ENCODE peak calls at places on chromosome 18, in seven cellular contexts. N is endodermal cell, O is cardiac fibroblast, F is GM12878, V is heart left ventricle, D is gastrocnemius medialis, X is body of pancreas. E is an unnamed sample.

GRCh38 chr18:43970656-43971055 is 693.4 kb upstream of the SYT4 start:
- DNase-seq in N (no peak), O (no peak), F (no peak), V (no peak), D (no peak), X (no peak), E (no peak)

GRCh38 chr18:10687161-10687925 is 161.5 kb downstream of the NAPG start:
- DNase-seq in N (no peak), O (no peak), F (no peak), V (no peak), D (no peak), X (no peak), E (no peak)

GRCh38 chr18:80065705-80066104 is 31.5 kb downstream of the RBFA start:
- DNase-seq in N (no peak), O (no peak), F (no peak), V (no peak), D (no peak), X (no peak), E (no peak)

GRCh38 chr18:9697121-9697520 is 11.0 kb upstream of the RAB31 start:
- DNase-seq in N (no peak), O (peak; percentile 45), F (no peak), V (no peak), D (no peak), X (no peak), E (no peak)

GRCh38 chr18:79581406-79581805 is 98.2 kb upstream of the CTDP1 start:
- DNase-seq in N (peak; percentile 42), O (no peak), F (no peak), V (peak; percentile 47), D (no peak), X (no peak), E (peak; percentile 29)

GRCh38 chr18:54774971-54775665 is 53.2 kb upstream of the RAB27B start:
- DNase-seq in N (no peak), O (peak; percentile 31), F (no peak), V (no peak), D (no peak), X (peak; percentile 39), E (no peak)

GRCh38 chr18:24190590-24190989 is 51.7 kb downstream of the CABYR start:
- DNase-seq in N (no peak), O (no peak), F (no peak), V (no peak), D (no peak), X (no peak), E (no peak)

GRCh38 chr18:9914584-9915290 is 921 bp downstream of the VAPA start:
- DNase-seq in N (peak; percentile 78), O (peak; percentile 77), F (no peak), V (peak; percentile 86), D (peak; percentile 85), X (peak; percentile 89), E (peak; percentile 79)

GRCh38 chr18:77151791-77152517 is 19.4 kb upstream of the MBP start:
- DNase-seq in N (no peak), O (no peak), F (no peak), V (no peak), D (no peak), X (no peak), E (no peak)

GRCh38 chr18:51029378-51029693 is 677 bp upstream of the SMAD4 start:
- DNase-seq in N (no peak), O (no peak), F (no peak), V (no peak), D (peak; percentile 77), X (no peak), E (no peak)

GRCh38 chr18:52602820-52603219 is 262.8 kb downstream of the DCC start:
- DNase-seq in N (no peak), O (no peak), F (no peak), V (no peak), D (no peak), X (no peak), E (no peak)
- H3K4me3 ChIP-seq in N (no peak overlapping the region), O (no peak overlapping the region), F (no peak overlapping the region), V (no peak overlapping the region), D (no peak overlapping the region), X (no peak overlapping the region), E (no peak overlapping the region)

GRCh38 chr18:22174341-22175148 is 5.2 kb downstream of the GATA6 start:
- DNase-seq in N (peak; percentile 59), O (peak; percentile 62), F (no peak), V (no peak), D (no peak), X (peak; percentile 38), E (no peak)

GRCh38 chr18:22177496-22177866 is 8.1 kb downstream of the GATA6 start:
- DNase-seq in N (peak; percentile 46), O (peak; percentile 35), F (no peak), V (no peak), D (no peak), X (no peak), E (no peak)

GRCh38 chr18:22175326-22175725 is 5.9 kb downstream of the GATA6 start:
- DNase-seq in N (no peak), O (peak; percentile 43), F (no peak), V (no peak), D (no peak), X (no peak), E (no peak)

GRCh38 chr18:22176282-22176621 is 6.9 kb downstream of the GATA6 start:
- DNase-seq in N (no peak), O (no peak), F (no peak), V (no peak), D (no peak), X (no peak), E (no peak)

GRCh38 chr18:22176622-22177495 is 7.5 kb downstream of the GATA6 start:
- DNase-seq in N (peak; percentile 77), O (peak; percentile 62), F (no peak), V (no peak), D (no peak), X (peak; percentile 35), E (no peak)
- H3K4me3 ChIP-seq in N (peak overlapping the region; percentile 99), O (peak overlapping the region; percentile 44), F (no peak overlapping the region), V (peak overlapping the region; percentile 66), D (no peak overlapping the region), X (peak overlapping the region; percentile 20), E (no peak overlapping the region)

GRCh38 chr18:74200780-74201179 is 52.5 kb downstream of the TIMM21 start:
- DNase-seq in N (no peak), O (no peak), F (no peak), V (no peak), D (no peak), X (no peak), E (no peak)

GRCh38 chr18:74197705-74198341 is 49.5 kb downstream of the TIMM21 start:
- DNase-seq in N (peak; percentile 48), O (no peak), F (no peak), V (no peak), D (no peak), X (peak; percentile 33), E (no peak)

GRCh38 chr18:74194691-74195090 is 46.4 kb downstream of the TIMM21 start:
- DNase-seq in N (no peak), O (no peak), F (no peak), V (no peak), D (no peak), X (no peak), E (no peak)

GRCh38 chr18:74198453-74198852 is 50.1 kb downstream of the TIMM21 start:
- DNase-seq in N (no peak), O (no peak), F (no peak), V (no peak), D (no peak), X (no peak), E (no peak)

DNA sequence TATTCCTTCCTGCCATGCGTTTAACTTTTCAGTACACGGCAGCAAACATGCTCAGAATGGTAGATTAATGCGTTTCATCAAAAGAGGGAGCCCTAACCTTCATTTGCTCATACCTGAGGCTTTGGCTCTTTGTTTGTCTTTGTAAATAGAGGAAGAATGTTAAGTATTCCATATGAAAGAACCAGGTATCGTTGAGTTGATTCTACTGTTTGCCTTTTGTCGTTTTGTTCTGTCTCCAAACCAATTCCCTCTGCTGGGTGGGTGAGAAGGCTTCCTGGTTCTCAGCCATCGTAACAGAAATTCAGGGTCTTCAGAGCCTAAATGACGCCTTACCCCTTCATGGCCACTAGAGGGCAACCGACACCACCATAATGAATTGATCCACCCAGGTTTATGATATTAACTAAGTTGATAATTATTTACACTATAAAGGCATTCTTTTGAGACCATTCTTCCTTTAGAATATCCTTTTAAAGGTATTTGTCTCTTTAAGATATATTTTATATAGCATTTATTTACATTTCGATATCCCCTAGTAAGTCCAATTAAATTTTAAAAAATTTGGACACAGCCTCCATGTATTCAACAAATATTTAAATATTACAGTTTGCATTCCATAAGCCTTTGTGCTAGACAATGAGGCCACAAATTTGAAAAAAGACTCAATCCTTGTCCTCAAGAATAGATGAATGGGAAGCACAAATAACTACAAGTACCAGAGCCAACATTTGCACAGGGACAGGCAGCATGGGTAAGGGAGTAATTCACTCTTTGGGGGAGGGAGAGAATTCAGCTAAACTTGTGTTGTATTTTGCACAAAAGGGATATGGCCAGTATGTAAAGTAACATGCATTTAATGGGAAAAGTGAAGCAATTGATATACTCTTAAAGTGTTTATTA is 48.1 kb downstream of the TIMM21 start:
- DNase-seq in N (peak; percentile 63), O (peak; percentile 83), F (peak; percentile 36), V (no peak), D (no peak), X (peak; percentile 51), E (no peak)
- H3K4me3 ChIP-seq in N (no peak overlapping the region), O (no peak overlapping the region), F (no peak overlapping the region), V (no peak overlapping the region), D (no peak overlapping the region), X (no peak overlapping the region), E (no peak overlapping the region)

GRCh38 chr18:70420151-70420898 is 131.5 kb downstream of the SOCS6 start:
- DNase-seq in N (no peak), O (peak; percentile 92), F (no peak), V (no peak), D (no peak), X (no peak), E (no peak)

GRCh38 chr18:70423988-70424387 is 135.1 kb downstream of the SOCS6 start:
- DNase-seq in N (no peak), O (peak; percentile 28), F (no peak), V (no peak), D (no peak), X (no peak), E (no peak)

GRCh38 chr18:70421471-70421870 is 132.6 kb downstream of the SOCS6 start:
- DNase-seq in N (no peak), O (no peak), F (no peak), V (no peak), D (no peak), X (no peak), E (no peak)

GRCh38 chr18:70423120-70423519 is 134.3 kb downstream of the SOCS6 start:
- DNase-seq in N (no peak), O (no peak), F (no peak), V (no peak), D (no peak), X (no peak), E (no peak)

DNA sequence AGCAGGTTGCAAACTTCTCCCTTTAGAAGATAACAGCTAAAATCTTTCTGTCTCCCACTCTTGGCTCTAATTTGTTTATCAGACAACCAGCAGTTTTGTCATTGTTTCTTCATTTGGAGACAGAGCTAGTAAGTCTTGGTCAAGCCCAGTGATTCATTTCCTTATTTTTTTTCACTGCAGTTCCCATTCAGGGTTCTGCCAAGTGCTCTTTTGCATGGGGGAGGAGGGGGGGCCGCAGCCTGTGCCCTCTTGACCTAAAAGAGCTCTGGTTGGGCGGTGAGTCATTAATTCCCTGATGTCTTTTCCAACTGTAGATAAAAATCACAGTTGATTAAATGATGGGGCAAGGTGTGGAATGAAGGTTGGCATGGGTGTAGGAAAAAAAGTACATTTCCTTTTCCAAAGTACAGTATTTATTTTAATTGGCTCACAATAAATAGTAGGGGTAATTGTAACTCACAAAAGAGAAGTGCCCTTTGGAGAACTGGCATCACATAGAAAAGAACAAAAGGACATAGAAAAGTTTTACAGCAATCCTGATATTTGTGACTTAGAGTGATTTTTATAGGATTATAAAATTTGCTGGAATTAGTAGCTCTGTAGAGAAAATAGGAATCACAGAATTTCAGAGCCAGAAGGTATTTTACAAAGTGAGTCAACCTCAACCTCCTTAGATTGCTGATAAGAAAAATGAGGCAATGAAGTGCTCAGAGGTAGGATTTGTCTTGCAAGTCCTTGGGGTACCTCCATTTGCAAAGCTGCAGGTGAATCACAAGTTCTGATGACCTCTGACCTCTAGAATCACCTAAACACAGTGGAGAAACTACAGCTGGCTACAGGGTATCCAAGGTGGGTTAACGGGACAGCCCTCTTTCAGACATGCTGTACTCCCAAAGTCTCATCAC is 133.5 kb downstream of the SOCS6 start:
- DNase-seq in N (no peak), O (peak; percentile 95), F (no peak), V (peak; percentile 82), D (peak; percentile 49), X (peak; percentile 62), E (peak; percentile 82)
- H3K4me3 ChIP-seq in N (no peak overlapping the region), O (no peak overlapping the region), F (no peak overlapping the region), V (no peak overlapping the region), D (no peak overlapping the region), X (no peak overlapping the region), E (no peak overlapping the region)